ENCODE peak calls at places on chromosome 16, in nine cellular contexts. One of them, this sample, is unnamed.

GRCh38 chr16:87178977-87179376 is 138.2 kb downstream of the C16orf95 start:
- DNase-seq in GM13977: no peak
- DNase-seq in stomach: no peak
- DNase-seq in colonic mucosa: no peak
- DNase-seq in transverse colon: no peak
- DNase-seq in lung: peak; percentile 32
- DNase-seq in GM23338: peak; percentile 40
- DNase-seq in IMR-90: peak; percentile 31
- DNase-seq in GM13976: no peak
- DNase-seq in this sample: no peak

GRCh38 chr16:54540525-54541180 is 254.1 kb upstream of the IRX3 start:
- DNase-seq in GM23338: no peak
- DNase-seq in stomach: peak; percentile 79
- DNase-seq in GM13976: no peak
- DNase-seq in transverse colon: peak; percentile 9
- DNase-seq in lung: peak; percentile 48
- DNase-seq in colonic mucosa: peak; percentile 23
- DNase-seq in IMR-90: no peak
- DNase-seq in GM13977: no peak
- DNase-seq in this sample: no peak

GRCh38 chr16:35181422-35182030 is 1722.1 kb downstream of the TP53TG3F start:
- DNase-seq in IMR-90: no peak
- DNase-seq in transverse colon: no peak
- DNase-seq in GM23338: no peak
- DNase-seq in GM13977: no peak
- DNase-seq in stomach: no peak
- DNase-seq in lung: no peak
- DNase-seq in colonic mucosa: no peak
- DNase-seq in GM13976: no peak
- DNase-seq in this sample: no peak

GRCh38 chr16:72946474-72947194 is 101.3 kb downstream of the ZFHX3 start:
- DNase-seq in IMR-90: peak; percentile 20
- DNase-seq in colonic mucosa: no peak
- DNase-seq in GM13976: no peak
- DNase-seq in GM13977: no peak
- DNase-seq in GM23338: no peak
- DNase-seq in transverse colon: no peak
- DNase-seq in lung: no peak
- DNase-seq in stomach: peak; percentile 48
- DNase-seq in this sample: no peak

GRCh38 chr16:10667239-10667638 is 27.5 kb downstream of the TEKT5 start:
- DNase-seq in colonic mucosa: no peak
- DNase-seq in GM23338: no peak
- DNase-seq in IMR-90: no peak
- DNase-seq in GM13977: no peak
- DNase-seq in stomach: no peak
- DNase-seq in GM13976: no peak
- DNase-seq in transverse colon: no peak
- DNase-seq in lung: no peak
- DNase-seq in this sample: no peak

GRCh38 chr16:56800355-56800754 is 64.7 kb upstream of the SLC12A3 start:
- DNase-seq in stomach: no peak
- DNase-seq in GM23338: no peak
- DNase-seq in IMR-90: no peak
- DNase-seq in transverse colon: no peak
- DNase-seq in colonic mucosa: no peak
- DNase-seq in GM13976: no peak
- DNase-seq in lung: no peak
- DNase-seq in GM13977: no peak
- DNase-seq in this sample: no peak

GRCh38 chr16:11263737-11264136 is 5.4 kb downstream of the TNP2 start:
- DNase-seq in transverse colon: no peak
- DNase-seq in IMR-90: no peak
- DNase-seq in lung: no peak
- DNase-seq in stomach: no peak
- DNase-seq in GM23338: no peak
- DNase-seq in GM13977: no peak
- DNase-seq in colonic mucosa: no peak
- DNase-seq in GM13976: no peak
- DNase-seq in this sample: no peak

GRCh38 chr16:17784073-17784472 is 313.3 kb upstream of the XYLT1 start:
- DNase-seq in GM13976: no peak
- DNase-seq in GM13977: no peak
- DNase-seq in stomach: no peak
- DNase-seq in IMR-90: peak; percentile 56
- DNase-seq in GM23338: peak; percentile 86
- DNase-seq in transverse colon: no peak
- DNase-seq in colonic mucosa: no peak
- DNase-seq in lung: no peak
- DNase-seq in this sample: no peak

GRCh38 chr16:4064950-4065352 is 51.3 kb downstream of the ADCY9 start:
- DNase-seq in GM13977: no peak
- DNase-seq in GM23338: no peak
- DNase-seq in transverse colon: no peak
- DNase-seq in colonic mucosa: no peak
- DNase-seq in GM13976: no peak
- DNase-seq in stomach: no peak
- DNase-seq in IMR-90: no peak
- DNase-seq in lung: no peak
- DNase-seq in this sample: no peak

GRCh38 chr16:72677662-72678447 is 370.1 kb downstream of the ZFHX3 start:
- DNase-seq in IMR-90: peak; percentile 86
- DNase-seq in GM13977: no peak
- DNase-seq in stomach: no peak
- DNase-seq in transverse colon: peak; percentile 48
- DNase-seq in colonic mucosa: peak; percentile 71
- DNase-seq in GM13976: no peak
- DNase-seq in lung: no peak
- DNase-seq in GM23338: no peak
- DNase-seq in this sample: no peak

GRCh38 chr16:72850863-72851262 is 197.1 kb downstream of the ZFHX3 start:
- DNase-seq in GM13977: no peak
- DNase-seq in IMR-90: peak; percentile 80
- DNase-seq in stomach: no peak
- DNase-seq in GM23338: no peak
- DNase-seq in GM13976: no peak
- DNase-seq in lung: no peak
- DNase-seq in transverse colon: no peak
- DNase-seq in colonic mucosa: no peak
- DNase-seq in this sample: no peak

GRCh38 chr16:20166531-20167235 is 93.0 kb upstream of the GPR139 start:
- DNase-seq in colonic mucosa: no peak
- DNase-seq in GM23338: peak; percentile 23
- DNase-seq in GM13977: no peak
- DNase-seq in GM13976: no peak
- DNase-seq in lung: no peak
- DNase-seq in IMR-90: no peak
- DNase-seq in stomach: no peak
- DNase-seq in transverse colon: no peak
- DNase-seq in this sample: no peak

GRCh38 chr16:57284206-57284951 is at the start of gene PLLP:
- DNase-seq in GM13976: peak; percentile 81
- DNase-seq in IMR-90: peak; percentile 8
- DNase-seq in stomach: peak; percentile 74
- DNase-seq in GM23338: peak; percentile 68
- DNase-seq in GM13977: peak; percentile 81
- DNase-seq in transverse colon: peak; percentile 59
- DNase-seq in lung: no peak
- DNase-seq in colonic mucosa: peak; percentile 63
- DNase-seq in this sample: no peak

GRCh38 chr16:10182186-10182683 is at the start of gene GRIN2A:
- DNase-seq in transverse colon: no peak
- DNase-seq in lung: no peak
- DNase-seq in GM23338: peak; percentile 57
- DNase-seq in stomach: no peak
- DNase-seq in IMR-90: no peak
- DNase-seq in GM13976: peak; percentile 44
- DNase-seq in colonic mucosa: no peak
- DNase-seq in GM13977: peak; percentile 40
- DNase-seq in this sample: no peak

GRCh38 chr16:56301391-56301850 is 110.1 kb downstream of the GNAO1 start:
- DNase-seq in colonic mucosa: no peak
- DNase-seq in GM13976: no peak
- DNase-seq in GM23338: no peak
- DNase-seq in stomach: no peak
- DNase-seq in GM13977: no peak
- DNase-seq in transverse colon: no peak
- DNase-seq in IMR-90: peak; percentile 46
- DNase-seq in lung: no peak
- DNase-seq in this sample: no peak

GRCh38 chr16:3915438-3916250 is 35.1 kb upstream of the CREBBP start:
- DNase-seq in transverse colon: no peak
- DNase-seq in stomach: no peak
- DNase-seq in colonic mucosa: no peak
- DNase-seq in IMR-90: no peak
- DNase-seq in GM13976: no peak
- DNase-seq in GM13977: no peak
- DNase-seq in lung: no peak
- DNase-seq in GM23338: no peak
- DNase-seq in this sample: no peak

DNA sequence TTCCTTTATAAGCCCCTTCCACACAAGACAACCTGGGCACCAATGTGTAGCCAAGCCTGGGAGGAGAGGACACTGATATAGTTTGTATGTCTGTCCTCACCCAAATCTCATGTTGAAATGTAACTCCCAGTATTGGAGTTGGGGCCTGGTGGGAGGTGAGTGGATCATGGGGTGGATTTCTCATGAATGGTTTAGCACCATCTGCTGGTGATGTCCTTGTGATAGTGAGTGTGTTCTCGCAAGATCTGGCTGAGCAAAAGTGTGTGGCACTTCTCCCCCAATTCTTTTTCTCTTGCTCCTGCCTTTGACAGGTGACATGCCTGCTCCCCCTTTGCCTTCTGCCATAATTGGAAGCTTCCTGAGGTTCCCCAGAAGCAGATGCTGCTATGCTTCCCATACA is 135.8 kb downstream of the USP31 start:
- DNase-seq in stomach: no peak
- DNase-seq in GM13976: no peak
- DNase-seq in transverse colon: no peak
- DNase-seq in IMR-90: peak; percentile 3
- DNase-seq in GM23338: peak; percentile 56
- DNase-seq in colonic mucosa: no peak
- DNase-seq in lung: no peak
- DNase-seq in GM13977: no peak
- DNase-seq in this sample: no peak
- TF ChIP-seq CTCF in stomach: no peak
- TF ChIP-seq CTCF in GM13976: no peak
- TF ChIP-seq CTCF in transverse colon: no peak
- TF ChIP-seq CTCF in IMR-90: no peak
- TF ChIP-seq CTCF in GM23338: peak; percentile 64
- TF ChIP-seq CTCF in colonic mucosa: no peak
- TF ChIP-seq CTCF in lung: no peak
- TF ChIP-seq CTCF in GM13977: no peak
- TF ChIP-seq CTCF in this sample: no peak

DNA sequence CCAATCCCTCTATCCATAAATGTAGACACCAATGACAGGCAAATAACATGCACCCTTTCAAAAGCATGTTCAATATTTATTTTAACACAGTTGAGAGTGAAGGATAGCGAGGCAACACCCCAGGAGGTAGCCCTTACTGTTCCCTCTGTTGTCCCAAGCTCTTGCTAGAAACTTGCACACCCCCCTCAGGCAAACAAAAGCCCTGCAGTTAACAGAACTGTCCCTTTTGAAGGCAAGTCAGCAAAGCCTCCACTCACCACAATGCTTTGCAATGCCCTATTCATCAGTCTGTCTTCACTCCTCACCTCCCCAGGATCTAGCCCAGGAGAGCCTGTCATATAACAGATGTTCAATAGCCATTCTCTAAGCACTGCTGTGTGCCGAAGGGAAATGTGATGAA is 3.5 kb upstream of the CNEP1R1 start:
- DNase-seq in transverse colon: no peak
- DNase-seq in GM23338: peak; percentile 68
- DNase-seq in GM13976: no peak
- DNase-seq in colonic mucosa: no peak
- DNase-seq in GM13977: peak; percentile 30
- DNase-seq in IMR-90: no peak
- DNase-seq in stomach: no peak
- DNase-seq in lung: no peak
- DNase-seq in this sample: no peak
- TF ChIP-seq CTCF in transverse colon: no peak
- TF ChIP-seq CTCF in GM23338: peak; percentile 63
- TF ChIP-seq CTCF in GM13976: no peak
- TF ChIP-seq CTCF in colonic mucosa: no peak
- TF ChIP-seq CTCF in GM13977: peak; percentile 38
- TF ChIP-seq CTCF in IMR-90: no peak
- TF ChIP-seq CTCF in stomach: no peak
- TF ChIP-seq CTCF in lung: no peak
- TF ChIP-seq CTCF in this sample: no peak

DNA sequence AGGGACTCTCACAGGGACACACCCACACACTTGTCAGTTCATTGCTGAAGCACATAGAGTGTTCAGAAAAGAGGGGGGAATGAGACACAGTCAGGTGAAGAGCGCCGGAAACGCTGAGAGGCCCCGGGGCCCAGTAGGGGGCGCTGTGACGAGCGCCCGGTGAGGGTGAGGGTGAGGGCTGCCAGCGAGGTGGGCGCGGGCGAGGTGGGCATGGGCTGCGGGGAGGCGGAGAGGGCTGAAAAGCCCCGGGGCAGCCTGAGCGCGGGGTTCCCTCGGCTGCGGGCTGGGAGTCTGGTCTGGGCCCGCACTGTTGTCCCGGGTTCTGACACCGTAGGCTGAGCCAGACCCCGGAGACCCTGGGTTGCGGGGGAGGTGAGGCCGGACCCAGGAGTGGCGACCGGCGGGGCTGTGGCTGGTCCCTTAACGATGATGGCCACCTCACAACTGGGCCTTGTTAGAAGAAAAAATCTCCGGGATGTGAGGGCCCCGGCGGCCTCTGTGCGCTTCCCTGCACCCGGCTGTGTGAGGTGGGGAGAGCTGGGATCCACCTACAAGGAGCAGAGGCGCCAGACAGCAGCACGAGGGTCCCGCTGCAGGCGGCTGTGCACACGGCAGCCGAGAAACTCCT is 91.4 kb downstream of the C16orf78 start:
- DNase-seq in GM13976: peak; percentile 65
- DNase-seq in GM23338: peak; percentile 75
- DNase-seq in colonic mucosa: peak; percentile 15
- DNase-seq in lung: peak; percentile 19
- DNase-seq in stomach: peak; percentile 20
- DNase-seq in GM13977: peak; percentile 54
- DNase-seq in transverse colon: no peak
- DNase-seq in IMR-90: no peak
- DNase-seq in this sample: no peak
- TF ChIP-seq CTCF in GM13976: no peak
- TF ChIP-seq CTCF in GM23338: peak; percentile 86
- TF ChIP-seq CTCF in colonic mucosa: peak; percentile 17
- TF ChIP-seq CTCF in lung: no peak
- TF ChIP-seq CTCF in stomach: no peak
- TF ChIP-seq CTCF in GM13977: peak; percentile 50
- TF ChIP-seq CTCF in transverse colon: peak; percentile 19
- TF ChIP-seq CTCF in IMR-90: no peak
- TF ChIP-seq CTCF in this sample: peak; percentile 10

DNA sequence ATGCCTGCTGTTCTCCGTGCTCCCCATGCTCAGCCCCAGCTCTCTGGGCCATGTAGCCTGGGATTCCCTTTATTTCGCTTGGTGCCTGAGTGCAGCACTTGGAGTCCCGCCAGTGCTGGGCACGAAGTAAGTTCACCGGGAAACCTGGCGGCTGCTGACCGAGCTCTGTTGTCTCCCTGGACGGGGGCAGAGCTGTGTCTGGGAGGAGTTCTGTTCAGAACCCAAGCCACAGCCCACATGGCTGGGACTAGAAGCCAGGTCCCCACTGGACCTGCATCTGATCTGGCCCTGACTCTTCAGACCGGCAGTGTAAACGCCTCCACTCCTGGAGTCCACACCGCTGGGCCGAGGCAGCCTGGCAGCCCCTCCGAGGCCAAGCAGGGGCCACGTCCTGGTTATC is 37.5 kb upstream of the CIBAR2 start:
- DNase-seq in stomach: peak; percentile 74
- DNase-seq in colonic mucosa: no peak
- DNase-seq in IMR-90: no peak
- DNase-seq in GM13976: no peak
- DNase-seq in GM23338: no peak
- DNase-seq in lung: no peak
- DNase-seq in GM13977: no peak
- DNase-seq in transverse colon: no peak
- DNase-seq in this sample: no peak
- TF ChIP-seq CTCF in stomach: no peak
- TF ChIP-seq CTCF in colonic mucosa: no peak
- TF ChIP-seq CTCF in IMR-90: no peak
- TF ChIP-seq CTCF in GM13976: no peak
- TF ChIP-seq CTCF in GM23338: no peak
- TF ChIP-seq CTCF in lung: no peak
- TF ChIP-seq CTCF in GM13977: no peak
- TF ChIP-seq CTCF in transverse colon: no peak
- TF ChIP-seq CTCF in this sample: no peak

This sample was measured in CD14-positive monocyte.